ENCODE peak calls at places on chromosome 3, in nine cellular contexts. G is right lobe of liver, N is RWPE2, U is H7, A is transverse colon, R is PC-3, C is body of pancreas, F is GM23248, Y is lung. H is an unnamed sample. For H3K27me3 and H3K36me3, the result is how much of the 10 kb centered on the place peaks cover.

GRCh38 chr3:182809523-182809922 is 16.2 kb downstream of the ATP11B start:
- DNase-seq in G (no peak), N (no peak), U (no peak), A (no peak), R (no peak), C (no peak), F (no peak), Y (no peak), H (no peak)

GRCh38 chr3:71258116-71258515 is 325.4 kb downstream of the FOXP1 start:
- DNase-seq in G (no peak), N (no peak), U (peak), A (no peak), R (peak), C (no peak), F (peak), Y (no peak), H (peak)

GRCh38 chr3:138186216-138186615 is 885 bp upstream of the ARMC8 start:
- DNase-seq in G (no peak), N (no peak), U (no peak), A (no peak), R (peak), C (no peak), F (no peak), Y (no peak), H (no peak)

GRCh38 chr3:99647081-99647480 is 8.7 kb downstream of the COL8A1 start:
- DNase-seq in G (no peak), N (no peak), U (no peak), A (no peak), R (no peak), C (no peak), F (peak), Y (no peak), H (no peak)

GRCh38 chr3:1272541-1273265 is 179.9 kb downstream of the CNTN6 start:
- DNase-seq in G (no peak), N (no peak), U (no peak), A (peak), R (no peak), C (no peak), F (no peak), Y (no peak), H (peak)

GRCh38 chr3:48240000-48240710 is 749 bp upstream of the ZNF589 start:
- DNase-seq in G (no peak), N (no peak), U (peak), A (no peak), R (no peak), C (no peak), F (no peak), Y (no peak), H (no peak)

GRCh38 chr3:70383360-70383831 is 71.0 kb upstream of the MDFIC2 start:
- DNase-seq in G (no peak), N (no peak), U (no peak), A (no peak), R (no peak), C (no peak), F (no peak), Y (no peak), H (no peak)

GRCh38 chr3:195900426-195901355 is 7.7 kb downstream of the TNK2 start:
- DNase-seq in G (peak), N (no peak), U (no peak), A (peak), R (peak), C (peak), F (peak), Y (no peak), H (peak)

GRCh38 chr3:150805380-150805779 is 42.4 kb upstream of the SIAH2 start:
- DNase-seq in G (no peak), N (no peak), U (no peak), A (no peak), R (no peak), C (no peak), F (no peak), Y (no peak), H (no peak)

GRCh38 chr3:72127843-72128242 is 342.9 kb upstream of the PROK2 start:
- DNase-seq in G (no peak), N (no peak), U (no peak), A (no peak), R (peak), C (no peak), F (peak), Y (no peak), H (peak)

GRCh38 chr3:55305714-55306485 is 181.2 kb downstream of the WNT5A start:
- DNase-seq in G (no peak), N (no peak), U (no peak), A (no peak), R (no peak), C (no peak), F (peak), Y (no peak), H (peak)

GRCh38 chr3:129040579-129041300 is 19.8 kb upstream of the GP9 start:
- DNase-seq in G (no peak), N (no peak), U (peak), A (no peak), R (no peak), C (no peak), F (no peak), Y (no peak), H (no peak)

GRCh38 chr3:53170325-53171108 is 9.5 kb downstream of the PRKCD start:
- DNase-seq in G (no peak), N (no peak), U (no peak), A (peak), R (no peak), C (peak), F (no peak), Y (peak), H (no peak)

GRCh38 chr3:44104668-44105321 is 136.9 kb upstream of the TOPAZ1 start:
- DNase-seq in G (no peak), N (peak), U (no peak), A (no peak), R (peak), C (peak), F (peak), Y (no peak), H (peak)

GRCh38 chr3:31230834-31231233 is 301.9 kb upstream of the STT3B start:
- DNase-seq in G (no peak), N (no peak), U (no peak), A (no peak), R (no peak), C (no peak), F (no peak), Y (no peak), H (peak)

GRCh38 chr3:146747928-146748327 is 142.8 kb upstream of the PLSCR5 start:
- DNase-seq in G (no peak), N (no peak), U (no peak), A (no peak), R (peak), C (no peak), F (peak), Y (no peak), H (no peak)

GRCh38 chr3:101849714-101850326 is 506 bp downstream of the NFKBIZ start:
- DNase-seq in G (peak), N (peak), U (peak), A (peak), R (peak), C (peak), F (peak), Y (peak), H (peak)

GRCh38 chr3:24943961-24944360 is 449.3 kb upstream of the THRB start:
- DNase-seq in G (no peak), N (no peak), U (no peak), A (no peak), R (no peak), C (no peak), F (no peak), Y (no peak), H (no peak)

GRCh38 chr3:184825456-184825855 is 13.5 kb downstream of the VPS8 start:
- DNase-seq in G (no peak), N (no peak), U (no peak), A (peak), R (no peak), C (no peak), F (no peak), Y (no peak), H (no peak)

GRCh38 chr3:80050826-80051601 is 283.2 kb upstream of the ROBO1 start:
- DNase-seq in G (peak), N (no peak), U (peak), A (no peak), R (no peak), C (no peak), F (no peak), Y (no peak), H (no peak)

GRCh38 chr3:21390856-21391255 is 360.2 kb downstream of the ZNF385D start:
- DNase-seq in G (no peak), N (no peak), U (no peak), A (no peak), R (no peak), C (no peak), F (peak), Y (no peak), H (no peak)

GRCh38 chr3:99686955-99687612 is 48.7 kb downstream of the COL8A1 start:
- DNase-seq in G (no peak), N (no peak), U (peak), A (peak), R (peak), C (peak), F (peak), Y (peak), H (peak)

GRCh38 chr3:72722930-72723726 is 125.1 kb downstream of the SHQ1 start:
- DNase-seq in G (no peak), N (no peak), U (no peak), A (peak), R (peak), C (no peak), F (peak), Y (no peak), H (peak)

GRCh38 chr3:145259166-145259565 is 901.8 kb downstream of the PLOD2 start:
- DNase-seq in G (no peak), N (no peak), U (peak), A (no peak), R (no peak), C (no peak), F (no peak), Y (no peak), H (no peak)

GRCh38 chr3:44584646-44585501 is at the start of gene ZNF660:
- DNase-seq in G (peak), N (no peak), U (peak), A (peak), R (peak), C (peak), F (peak), Y (peak), H (peak)

GRCh38 chr3:152620395-152620794 is 214.5 kb upstream of the P2RY1 start:
- DNase-seq in G (peak), N (no peak), U (no peak), A (no peak), R (no peak), C (no peak), F (no peak), Y (no peak), H (no peak)

GRCh38 chr3:12810013-12810780 is 13.7 kb downstream of the CAND2 start:
- DNase-seq in G (peak), N (peak), U (peak), A (peak), R (peak), C (peak), F (peak), Y (peak), H (peak)

GRCh38 chr3:155963557-155963956 is 93.1 kb downstream of the GMPS start:
- DNase-seq in G (no peak), N (no peak), U (no peak), A (no peak), R (no peak), C (no peak), F (peak), Y (no peak), H (no peak)

GRCh38 chr3:159200176-159200575 is 398.3 kb downstream of the MFSD1 start:
- DNase-seq in G (no peak), N (no peak), U (no peak), A (no peak), R (peak), C (no peak), F (peak), Y (no peak), H (no peak)

GRCh38 chr3:8840556-8840955 is 71.1 kb upstream of the OXTR start:
- DNase-seq in G (no peak), N (no peak), U (no peak), A (no peak), R (no peak), C (no peak), F (no peak), Y (no peak), H (no peak)

GRCh38 chr3:34053631-34054030 is 255.2 kb downstream of the PDCD6IP start:
- DNase-seq in G (no peak), N (no peak), U (no peak), A (no peak), R (no peak), C (no peak), F (peak), Y (no peak), H (no peak)

GRCh38 chr3:49132437-49133225 is at the start of gene LAMB2:
- DNase-seq in G (peak), N (no peak), U (peak), A (peak), R (peak), C (peak), F (peak), Y (peak), H (peak)

GRCh38 chr3:170765419-170766078 is 104.4 kb downstream of the RPL22L1 start:
- DNase-seq in G (peak), N (no peak), U (no peak), A (no peak), R (no peak), C (no peak), F (peak), Y (no peak), H (no peak)

GRCh38 chr3:10707089-10707983 is 108.7 kb upstream of the SLC6A11 start:
- DNase-seq in G (no peak), N (no peak), U (peak), A (no peak), R (no peak), C (no peak), F (no peak), Y (no peak), H (no peak)
- H3K27me3 ChIP-seq in G (under half), N (half or more), U (under half), A (half or more), R (half or more), C (under half), F (under half), Y (under half), H (under half)

DNA sequence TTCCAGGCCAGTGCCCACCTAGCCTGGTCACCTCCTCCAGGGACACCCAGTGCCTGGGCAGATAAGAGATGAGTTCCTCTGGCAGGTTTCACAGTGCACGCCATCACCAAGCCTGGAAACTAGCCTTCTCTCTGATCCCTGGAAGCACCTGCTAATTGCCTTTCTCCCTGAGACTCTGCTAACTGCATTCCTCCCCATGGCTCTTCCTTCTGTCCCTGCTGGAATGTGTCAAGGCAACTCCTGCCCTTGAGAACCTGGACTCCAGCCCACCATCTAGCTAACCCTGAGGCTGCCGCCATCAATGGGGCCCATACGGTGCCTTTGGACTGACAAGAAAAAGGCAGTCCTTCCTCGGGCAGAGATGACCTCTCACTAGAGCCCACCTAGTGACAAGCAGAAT is 18.5 kb downstream of the VIPR1 start:
- DNase-seq in G (no peak), N (no peak), U (no peak), A (no peak), R (no peak), C (no peak), F (no peak), Y (no peak), H (no peak)
- H3K36me3 ChIP-seq in G (under half), N (under half), U (under half), A (under half), R (under half), C (under half), F (under half), Y (under half), H (under half)

DNA sequence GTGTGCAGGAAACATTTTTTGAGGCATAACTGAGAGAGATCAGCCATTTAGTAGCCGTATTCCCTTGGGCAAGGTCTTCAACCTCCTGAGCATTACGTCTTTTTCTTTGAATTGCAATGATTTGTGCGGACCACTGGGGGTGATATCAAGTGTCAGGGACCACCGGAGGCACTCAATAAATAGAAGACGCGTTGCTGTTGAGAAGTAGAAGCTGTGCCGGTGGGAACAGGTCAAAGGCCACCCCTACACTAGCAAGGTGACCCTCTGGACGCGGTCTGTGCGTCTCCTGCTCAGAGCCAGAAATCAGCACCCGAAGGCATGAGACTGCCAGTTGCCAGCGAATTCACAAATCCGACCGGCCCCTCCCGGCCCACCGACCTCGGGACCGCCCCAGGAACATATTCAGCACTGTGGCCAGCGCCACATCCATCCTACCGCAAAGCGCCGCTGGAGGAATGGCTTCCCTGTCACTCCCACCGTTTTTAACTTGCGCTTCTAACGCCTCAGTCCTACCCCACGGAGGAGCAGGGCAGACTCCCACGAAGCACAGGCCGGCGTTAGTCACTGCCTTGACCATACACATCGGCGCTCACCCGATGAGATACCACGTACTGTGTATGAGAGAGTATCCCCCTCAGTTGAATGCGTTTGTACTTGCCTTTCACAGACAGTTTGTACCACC is 1.4 kb upstream of the GHSR start:
- DNase-seq in G (peak), N (no peak), U (peak), A (no peak), R (no peak), C (peak), F (peak), Y (no peak), H (peak)
- H3K4me3 ChIP-seq in G (no peak), N (no peak), U (peak), A (no peak), R (no peak), C (no peak), F (peak), Y (no peak), H (no peak)

GRCh38 chr3:64684715-64685261 is 3.0 kb downstream of the ADAMTS9 start:
- DNase-seq in G (no peak), N (no peak), U (peak), A (peak), R (no peak), C (peak), F (peak), Y (no peak), H (no peak)
- H3K27me3 ChIP-seq in G (under half), N (half or more), U (half or more), A (under half), R (under half), C (under half), F (under half), Y (under half), H (under half)

GRCh38 chr3:64008487-64008886 is 14.8 kb downstream of the PSMD6 start:
- DNase-seq in G (no peak), N (no peak), U (no peak), A (no peak), R (no peak), C (no peak), F (no peak), Y (no peak), H (no peak)
- H3K36me3 ChIP-seq in G (under half), N (half or more), U (under half), A (half or more), R (under half), C (under half), F (half or more), Y (under half), H (half or more)

GRCh38 chr3:14458434-14459280 is 56.3 kb downstream of the SLC6A6 start:
- DNase-seq in G (no peak), N (no peak), U (no peak), A (no peak), R (no peak), C (no peak), F (peak), Y (no peak), H (no peak)
- H3K4me3 ChIP-seq in G (no peak), N (no peak), U (no peak), A (no peak), R (no peak), C (no peak), F (no peak), Y (no peak), H (no peak)

GRCh38 chr3:186105543-186105942 is 3.3 kb downstream of the ETV5 start:
- DNase-seq in G (no peak), N (no peak), U (no peak), A (no peak), R (no peak), C (no peak), F (no peak), Y (no peak), H (no peak)
- H3K27me3 ChIP-seq in G (under half), N (under half), U (under half), A (under half), R (under half), C (under half), F (under half), Y (under half), H (under half)

H was measured in MG63.